ENCODE peak calls at places on chromosomes 16 and 17, in ten cellular contexts. B, S, Z, F, I, P, R, J, V and U are unnamed samples.
A peak's percentile ranks its signal among the peaks of the same experiment; 100 is the strongest.

GRCh38 chr17:66636111-66636510 is 198.8 kb upstream of the CACNG5 start:
- DNase-seq in J (no peak), P (no peak), B (no peak), R (no peak), S (no peak), I (no peak), Z (no peak), F (no peak), V (no peak), U (no peak)

GRCh38 chr16:17358846-17359245 is 111.9 kb downstream of the XYLT1 start:
- DNase-seq in R (no peak), Z (no peak), P (no peak), J (no peak), B (no peak), F (no peak), I (no peak), S (no peak), V (no peak), U (no peak)

GRCh38 chr17:34235389-34236028 is 19.6 kb upstream of the CCL2 start:
- DNase-seq in B (no peak), V (no peak), R (no peak), F (no peak), P (no peak), S (no peak), I (no peak), J (no peak), Z (peak; percentile 82), U (no peak)

GRCh38 chr17:83183150-83183820 is 103.9 kb downstream of the METRNL start:
- DNase-seq in S (no peak), Z (no peak), F (no peak), R (no peak), I (no peak), B (no peak), V (no peak), P (peak; percentile 26), J (no peak), U (no peak)

GRCh38 chr16:24152826-24153225 is 103.3 kb upstream of the CACNG3 start:
- DNase-seq in P (no peak), S (no peak), I (no peak), F (no peak), Z (no peak), J (no peak), R (no peak), B (no peak), V (no peak), U (no peak)

GRCh38 chr16:85697441-85697840 is 8.7 kb upstream of the GINS2 start:
- DNase-seq in R (no peak), S (no peak), Z (no peak), V (no peak), F (no peak), B (no peak), P (no peak), J (no peak), I (no peak), U (no peak)

GRCh38 chr17:50127661-50128361 is 2.1 kb downstream of the SAMD14 start:
- DNase-seq in B (no peak), J (peak; percentile 26), S (no peak), P (no peak), V (no peak), F (no peak), Z (no peak), R (no peak), I (no peak), U (no peak)

GRCh38 chr16:25172831-25173230 is 43.9 kb upstream of the AQP8 start:
- DNase-seq in I (no peak), F (no peak), Z (no peak), V (no peak), P (no peak), B (no peak), J (no peak), S (no peak), R (no peak), U (no peak)

DNA sequence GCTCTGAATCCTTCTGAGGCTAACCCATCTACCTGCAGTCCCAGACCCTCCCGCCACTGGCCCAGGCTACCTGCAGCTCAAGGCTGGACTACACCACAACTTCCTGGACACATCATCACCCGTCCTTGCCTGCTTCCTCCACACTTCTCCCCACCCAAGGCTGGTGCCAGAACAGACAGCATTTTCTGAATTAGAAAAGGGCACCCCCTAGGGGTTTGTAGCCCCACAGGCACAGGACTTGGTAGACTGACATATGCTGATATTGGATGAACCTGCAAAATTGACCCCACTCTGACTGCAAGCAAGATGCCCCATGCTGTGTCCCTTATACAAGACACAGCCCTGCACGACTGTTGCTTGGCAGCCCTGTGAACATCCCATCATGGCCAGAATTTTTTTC is 271.5 kb upstream of the C16orf82 start:
- DNase-seq in B (no peak), F (no peak), I (no peak), P (peak; percentile 42), R (no peak), V (no peak), J (no peak), S (no peak), Z (no peak), U (no peak)
- TF ChIP-seq CTCF in B (peak; percentile 37), F (no peak), I (peak; percentile 30), P (peak; percentile 58), R (no peak), V (no peak), J (no peak), S (no peak), Z (no peak), U (no peak)

DNA sequence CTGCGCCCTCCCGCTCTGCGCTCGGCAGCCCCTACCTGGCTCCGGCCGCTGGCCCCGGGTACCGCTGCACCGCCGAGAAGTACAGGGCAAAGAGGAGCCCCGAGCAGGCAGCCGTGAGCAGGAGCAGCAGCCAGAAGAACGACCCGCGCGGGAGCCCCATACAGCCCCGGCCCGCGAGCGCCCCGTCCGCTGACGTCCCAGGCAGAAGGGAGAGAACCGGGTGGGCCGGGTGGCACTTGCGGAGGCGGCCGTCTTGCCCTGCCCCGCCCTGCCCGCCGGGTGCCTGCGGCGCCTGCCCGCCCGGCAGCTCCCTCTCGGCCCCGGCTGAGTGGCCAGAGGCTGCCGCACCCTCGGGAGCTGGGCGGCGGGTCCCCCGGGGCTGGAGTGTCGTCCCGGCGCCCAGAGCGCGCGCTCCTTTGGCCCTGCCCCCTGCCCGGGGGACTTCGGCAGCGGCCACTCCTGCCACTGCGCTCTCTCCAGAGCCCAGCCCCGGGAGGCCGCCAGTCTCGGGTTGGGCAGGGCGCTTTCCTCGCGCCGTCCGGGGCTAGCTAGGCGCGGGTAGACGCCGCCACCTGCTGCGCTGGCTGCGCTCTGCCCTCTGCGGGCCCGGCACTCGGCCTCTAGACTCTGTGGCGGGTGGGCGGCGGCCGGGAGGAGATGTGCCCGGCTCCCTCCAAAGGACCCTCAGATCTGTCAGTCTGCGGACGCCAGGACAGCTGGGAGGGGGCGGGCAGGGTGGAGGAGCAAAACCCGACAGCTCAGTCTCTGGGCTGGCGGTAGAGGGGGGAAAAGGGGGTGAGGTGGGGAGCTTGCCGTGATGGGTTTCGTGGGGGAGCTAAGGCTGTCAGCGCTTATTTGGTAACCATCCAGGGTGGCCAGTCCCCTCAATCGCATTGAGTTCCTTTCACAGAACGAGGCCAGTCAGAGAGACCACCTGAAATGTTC is at the start of gene ST6GALNAC2:
- DNase-seq in J (peak; percentile 86), F (no peak), V (peak; percentile 61), R (peak; percentile 40), B (no peak), S (no peak), Z (peak; percentile 36), I (peak; percentile 42), P (no peak), U (no peak)
- TF ChIP-seq CTCF in J (no peak), F (peak; percentile 17), V (peak; percentile 41), R (no peak), B (peak; percentile 20), S (peak; percentile 7), Z (peak; percentile 67), I (peak; percentile 12), P (no peak), U (peak; percentile 36)

GRCh38 chr16:73033271-73033998 is 14.5 kb downstream of the ZFHX3 start:
- DNase-seq in S (no peak), R (no peak), I (no peak), Z (no peak), B (no peak), J (no peak), P (peak; percentile 96), F (no peak), V (no peak), U (no peak)

GRCh38 chr16:73028721-73029361 is 19.1 kb downstream of the ZFHX3 start:
- DNase-seq in I (no peak), Z (no peak), V (no peak), B (no peak), J (no peak), R (no peak), F (no peak), S (no peak), P (no peak), U (no peak)

GRCh38 chr16:73028263-73028662 is 19.7 kb downstream of the ZFHX3 start:
- DNase-seq in V (no peak), S (no peak), Z (no peak), J (no peak), P (no peak), R (no peak), B (no peak), I (no peak), F (no peak), U (no peak)

GRCh38 chr16:73032548-73033270 is 15.2 kb downstream of the ZFHX3 start:
- DNase-seq in I (no peak), B (no peak), R (no peak), V (peak; percentile 60), P (peak; percentile 76), J (no peak), Z (no peak), S (no peak), F (no peak), U (peak; percentile 48)

GRCh38 chr16:73031155-73031866 is 16.6 kb downstream of the ZFHX3 start:
- DNase-seq in I (no peak), R (no peak), S (no peak), B (no peak), V (no peak), J (no peak), F (no peak), Z (no peak), P (no peak), U (no peak)
- TF ChIP-seq CTCF in I (peak; percentile 47), R (no peak), S (no peak), B (no peak), V (no peak), J (no peak), F (peak; percentile 1), Z (no peak), P (no peak), U (no peak)

GRCh38 chr16:27472091-27473020 is 70.4 kb downstream of the IL21R start:
- DNase-seq in I (no peak), J (no peak), F (no peak), B (no peak), V (no peak), P (no peak), Z (no peak), S (no peak), R (no peak), U (no peak)

GRCh38 chr16:27470567-27471431 is 68.8 kb downstream of the IL21R start:
- DNase-seq in P (no peak), B (no peak), Z (peak; percentile 42), J (no peak), V (no peak), I (no peak), F (no peak), R (no peak), S (peak; percentile 36), U (no peak)

GRCh38 chr16:27474041-27474440 is 72.1 kb downstream of the IL21R start:
- DNase-seq in V (no peak), F (no peak), J (no peak), S (no peak), R (no peak), Z (no peak), I (no peak), P (no peak), B (no peak), U (no peak)

GRCh38 chr16:27473101-27473900 is 71.3 kb downstream of the IL21R start:
- DNase-seq in S (no peak), B (no peak), P (no peak), I (no peak), R (no peak), F (no peak), J (no peak), V (no peak), Z (no peak), U (no peak)

DNA sequence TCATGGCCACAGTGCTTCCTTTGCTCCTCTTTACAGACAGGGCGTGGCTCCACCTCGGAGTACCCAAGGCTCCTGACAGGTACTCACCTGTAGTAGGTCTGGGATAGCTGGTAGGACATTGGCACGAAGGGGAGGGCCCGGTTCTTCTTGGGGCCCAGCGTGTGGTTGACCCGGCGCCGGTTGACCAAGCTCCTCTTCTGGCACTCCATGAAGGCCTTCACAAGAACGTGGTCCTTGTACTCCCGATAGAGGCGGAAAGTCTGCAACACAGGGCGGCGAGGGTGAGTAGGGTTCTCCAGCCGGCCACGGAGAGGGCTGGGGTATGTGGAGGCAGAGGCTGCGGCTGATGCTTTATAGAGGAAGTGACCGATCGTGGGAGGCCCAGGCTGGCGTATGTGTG is 69.7 kb downstream of the IL21R start:
- DNase-seq in P (no peak), F (no peak), S (no peak), B (no peak), I (no peak), V (no peak), J (no peak), Z (no peak), R (no peak), U (no peak)
- TF ChIP-seq CTCF in P (no peak), F (no peak), S (no peak), B (no peak), I (no peak), V (no peak), J (no peak), Z (no peak), R (no peak), U (no peak)